ENCODE peak calls at places on chromosomes 4 and X, in five cellular contexts. One of them, this sample, is unnamed.

GRCh38 chrX:70508296-70508911 is 63.8 kb downstream of the DLG3 start:
- DNase-seq in neuronal stem cell: no peak
- DNase-seq in H9: peak; percentile 33
- DNase-seq in trophoblast cell: no peak
- DNase-seq in H1: no peak
- DNase-seq in this sample: peak; percentile 1

GRCh38 chrX:29561417-29561816 is 653.9 kb upstream of the MAGEB2 start:
- DNase-seq in trophoblast cell: no peak
- DNase-seq in neuronal stem cell: no peak
- DNase-seq in H1: no peak
- DNase-seq in H9: no peak
- DNase-seq in this sample: no peak

GRCh38 chrX:100994352-100995281 is 25.1 kb downstream of the ARL13A start:
- DNase-seq in trophoblast cell: peak; percentile 70
- DNase-seq in H9: no peak
- DNase-seq in neuronal stem cell: no peak
- DNase-seq in H1: no peak
- DNase-seq in this sample: peak; percentile 57

GRCh38 chr4:94325835-94326234 is 16.8 kb downstream of the HPGDS start:
- DNase-seq in H1: no peak
- DNase-seq in neuronal stem cell: no peak
- DNase-seq in H9: no peak
- DNase-seq in trophoblast cell: no peak
- DNase-seq in this sample: no peak

GRCh38 chr4:159006202-159006601 is 96.7 kb upstream of the RAPGEF2 start:
- DNase-seq in neuronal stem cell: no peak
- DNase-seq in H1: no peak
- DNase-seq in trophoblast cell: peak; percentile 57
- DNase-seq in H9: no peak
- DNase-seq in this sample: peak; percentile 52

GRCh38 chr4:47209833-47210232 is 178.5 kb downstream of the GABRB1 start:
- DNase-seq in neuronal stem cell: no peak
- DNase-seq in H9: no peak
- DNase-seq in H1: no peak
- DNase-seq in trophoblast cell: no peak
- DNase-seq in this sample: peak; percentile 84

GRCh38 chr4:69066945-69067344 is 29.3 kb upstream of the UGT2B7 start:
- DNase-seq in neuronal stem cell: no peak
- DNase-seq in H1: no peak
- DNase-seq in H9: no peak
- DNase-seq in trophoblast cell: no peak
- DNase-seq in this sample: peak; percentile 14

GRCh38 chr4:82865592-82865991 is 25.4 kb downstream of the SEC31A start:
- DNase-seq in H1: no peak
- DNase-seq in neuronal stem cell: no peak
- DNase-seq in trophoblast cell: peak; percentile 88
- DNase-seq in H9: no peak
- DNase-seq in this sample: peak; percentile 98

GRCh38 chr4:185919107-185919506 is 107.1 kb upstream of the SORBS2 start:
- DNase-seq in trophoblast cell: no peak
- DNase-seq in H1: no peak
- DNase-seq in neuronal stem cell: no peak
- DNase-seq in H9: no peak
- DNase-seq in this sample: no peak

GRCh38 chrX:103608305-103608963 is 671 bp downstream of the TCEAL3 start:
- DNase-seq in H1: peak; percentile 46
- DNase-seq in trophoblast cell: no peak
- DNase-seq in H9: peak; percentile 37
- DNase-seq in neuronal stem cell: no peak
- DNase-seq in this sample: peak; percentile 28

GRCh38 chrX:46408553-46409407 is 136.4 kb downstream of the ZNF674 start:
- DNase-seq in H1: peak; percentile 64
- DNase-seq in trophoblast cell: peak; percentile 78
- DNase-seq in neuronal stem cell: peak; percentile 47
- DNase-seq in H9: peak; percentile 37
- DNase-seq in this sample: peak; percentile 53

GRCh38 chr4:32499176-32499575 is 1779.0 kb downstream of the PCDH7 start:
- DNase-seq in H1: no peak
- DNase-seq in trophoblast cell: peak; percentile 89
- DNase-seq in H9: no peak
- DNase-seq in neuronal stem cell: no peak
- DNase-seq in this sample: no peak

GRCh38 chr4:94758700-94759399 is 1.1 kb downstream of the BMPR1B start:
- DNase-seq in H1: no peak
- DNase-seq in H9: peak; percentile 52
- DNase-seq in trophoblast cell: peak; percentile 16
- DNase-seq in neuronal stem cell: peak; percentile 15
- DNase-seq in this sample: peak; percentile 34

GRCh38 chr4:148634476-148634875 is 192.3 kb upstream of the NR3C2 start:
- DNase-seq in neuronal stem cell: no peak
- DNase-seq in trophoblast cell: peak; percentile 74
- DNase-seq in H9: no peak
- DNase-seq in H1: no peak
- DNase-seq in this sample: no peak

GRCh38 chr4:55321707-55322264 is 24.3 kb upstream of the SRD5A3 start:
- DNase-seq in H9: peak; percentile 56
- DNase-seq in neuronal stem cell: peak; percentile 77
- DNase-seq in H1: peak; percentile 87
- DNase-seq in trophoblast cell: peak; percentile 99
- DNase-seq in this sample: peak; percentile 81

GRCh38 chrX:11558972-11559371 is 106.7 kb downstream of the ARHGAP6 start:
- DNase-seq in H9: peak; percentile 45
- DNase-seq in neuronal stem cell: no peak
- DNase-seq in trophoblast cell: peak; percentile 37
- DNase-seq in H1: peak; percentile 43
- DNase-seq in this sample: peak; percentile 6

GRCh38 chr4:176588436-176588835 is 204.3 kb downstream of the VEGFC start:
- DNase-seq in neuronal stem cell: no peak
- DNase-seq in H9: no peak
- DNase-seq in trophoblast cell: no peak
- DNase-seq in H1: no peak
- DNase-seq in this sample: no peak

GRCh38 chrX:46922601-46923000 is 10.4 kb downstream of the JADE3 start:
- DNase-seq in neuronal stem cell: no peak
- DNase-seq in trophoblast cell: peak; percentile 28
- DNase-seq in H9: no peak
- DNase-seq in H1: no peak
- DNase-seq in this sample: no peak

GRCh38 chrX:132716006-132716405 is 227.2 kb upstream of the MBNL3 start:
- DNase-seq in H9: no peak
- DNase-seq in H1: no peak
- DNase-seq in neuronal stem cell: no peak
- DNase-seq in trophoblast cell: peak; percentile 4
- DNase-seq in this sample: peak; percentile 5

GRCh38 chr4:997375-998071 is 4.3 kb upstream of the SLC26A1 start:
- DNase-seq in H9: no peak
- DNase-seq in H1: no peak
- DNase-seq in neuronal stem cell: no peak
- DNase-seq in trophoblast cell: no peak
- DNase-seq in this sample: peak; percentile 16

GRCh38 chrX:42093756-42094155 is 170.4 kb upstream of the CASK start:
- DNase-seq in trophoblast cell: no peak
- DNase-seq in H9: no peak
- DNase-seq in neuronal stem cell: no peak
- DNase-seq in H1: no peak
- DNase-seq in this sample: peak; percentile 55

GRCh38 chrX:74349387-74349786 is 45.4 kb downstream of the ZCCHC13 start:
- DNase-seq in H1: no peak
- DNase-seq in trophoblast cell: peak; percentile 37
- DNase-seq in H9: no peak
- DNase-seq in neuronal stem cell: no peak
- DNase-seq in this sample: peak; percentile 62

GRCh38 chr4:140673729-140674128 is 82.5 kb downstream of the TBC1D9 start:
- DNase-seq in H1: no peak
- DNase-seq in neuronal stem cell: no peak
- DNase-seq in trophoblast cell: no peak
- DNase-seq in H9: no peak
- DNase-seq in this sample: peak; percentile 61

GRCh38 chr4:128484896-128485295 is 197.3 kb upstream of the PGRMC2 start:
- DNase-seq in trophoblast cell: no peak
- DNase-seq in H1: no peak
- DNase-seq in H9: no peak
- DNase-seq in neuronal stem cell: no peak
- DNase-seq in this sample: no peak

GRCh38 chr4:142434519-142435224 is 411.4 kb downstream of the INPP4B start:
- DNase-seq in H1: no peak
- DNase-seq in trophoblast cell: no peak
- DNase-seq in H9: peak; percentile 36
- DNase-seq in neuronal stem cell: no peak
- DNase-seq in this sample: no peak

GRCh38 chr4:89797117-89797516 is 39.8 kb downstream of the SNCA start:
- DNase-seq in H9: no peak
- DNase-seq in trophoblast cell: no peak
- DNase-seq in neuronal stem cell: no peak
- DNase-seq in H1: no peak
- DNase-seq in this sample: peak; percentile 11

GRCh38 chr4:113106076-113106475 is 56.6 kb downstream of the ANK2 start:
- DNase-seq in H1: no peak
- DNase-seq in trophoblast cell: no peak
- DNase-seq in neuronal stem cell: no peak
- DNase-seq in H9: no peak
- DNase-seq in this sample: peak; percentile 35

GRCh38 chrX:64206556-64207162 is 1.2 kb upstream of the AMER1 start:
- DNase-seq in neuronal stem cell: no peak
- DNase-seq in H1: no peak
- DNase-seq in trophoblast cell: no peak
- DNase-seq in H9: no peak
- DNase-seq in this sample: peak; percentile 57

GRCh38 chr4:81445196-81445595 is 26.5 kb downstream of the RASGEF1B start:
- DNase-seq in neuronal stem cell: no peak
- DNase-seq in H1: no peak
- DNase-seq in trophoblast cell: peak; percentile 62
- DNase-seq in H9: no peak
- DNase-seq in this sample: no peak

GRCh38 chr4:1787411-1788077 is 5.5 kb upstream of the FGFR3 start:
- DNase-seq in H1: no peak
- DNase-seq in trophoblast cell: no peak
- DNase-seq in H9: no peak
- DNase-seq in neuronal stem cell: no peak
- DNase-seq in this sample: no peak

GRCh38 chr4:85828295-85828910 is 353.5 kb downstream of the ARHGAP24 start:
- DNase-seq in H9: no peak
- DNase-seq in H1: no peak
- DNase-seq in trophoblast cell: no peak
- DNase-seq in neuronal stem cell: no peak
- DNase-seq in this sample: no peak

GRCh38 chr4:76623217-76624060 is 188.4 kb downstream of the SHROOM3 start:
- DNase-seq in neuronal stem cell: no peak
- DNase-seq in H1: no peak
- DNase-seq in trophoblast cell: peak; percentile 82
- DNase-seq in H9: no peak
- DNase-seq in this sample: peak; percentile 46

DNA sequence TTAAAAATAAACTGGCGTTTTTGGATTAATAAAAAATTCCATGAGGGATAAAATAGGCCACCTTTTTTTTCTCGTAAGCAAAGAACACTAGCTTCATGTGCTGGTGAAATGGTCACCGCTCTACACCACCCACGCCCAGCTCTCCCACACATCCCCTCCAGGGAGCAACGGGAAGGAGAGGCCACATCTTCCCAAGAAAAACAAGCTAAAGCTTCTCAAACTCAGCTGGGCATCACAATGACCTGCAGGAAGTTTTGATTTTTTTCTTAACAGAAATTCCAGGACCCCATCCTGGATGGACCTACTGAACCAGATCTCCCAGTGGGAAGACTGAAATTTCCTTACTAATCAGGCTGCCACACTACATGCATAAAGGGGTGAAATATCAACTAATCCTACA is 9.8 kb downstream of the TSPAN5 start:
- DNase-seq in H9: no peak
- DNase-seq in trophoblast cell: no peak
- DNase-seq in H1: no peak
- DNase-seq in neuronal stem cell: no peak
- DNase-seq in this sample: no peak
- H2BK12ac ChIP-seq in H9: no peak overlapping the region
- H2BK12ac ChIP-seq in trophoblast cell: no peak overlapping the region
- H2BK12ac ChIP-seq in H1: no peak overlapping the region
- H2BK12ac ChIP-seq in neuronal stem cell: no peak overlapping the region
- H2BK12ac ChIP-seq in this sample: no peak overlapping the region

DNA sequence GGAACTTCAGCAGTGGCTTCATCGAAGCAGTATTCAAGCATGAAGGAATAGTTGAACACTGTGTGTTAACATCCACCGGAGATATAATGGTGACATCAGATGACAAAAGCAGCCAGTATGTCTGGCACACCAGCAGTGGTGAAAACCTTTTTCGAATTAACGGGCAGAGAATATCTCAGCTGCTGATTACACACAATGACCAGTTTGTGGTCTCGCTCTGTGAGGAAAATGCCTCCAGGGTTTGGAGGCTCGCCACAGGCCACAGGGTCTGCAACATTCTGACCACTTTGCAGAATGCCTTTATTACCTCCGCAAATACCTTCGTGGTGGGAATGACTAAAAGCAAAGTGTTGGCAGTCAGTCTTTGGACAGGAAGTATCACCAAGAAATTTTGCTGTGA is 201.5 kb downstream of the NWD2 start:
- DNase-seq in trophoblast cell: peak; percentile 63
- DNase-seq in H9: no peak
- DNase-seq in neuronal stem cell: no peak
- DNase-seq in H1: no peak
- DNase-seq in this sample: no peak
- H2BK12ac ChIP-seq in trophoblast cell: no peak overlapping the region
- H2BK12ac ChIP-seq in H9: no peak overlapping the region
- H2BK12ac ChIP-seq in neuronal stem cell: no peak overlapping the region
- H2BK12ac ChIP-seq in H1: no peak overlapping the region
- H2BK12ac ChIP-seq in this sample: no peak overlapping the region

GRCh38 chr4:53616219-53616618 is 24.9 kb upstream of the LNX1 start:
- DNase-seq in trophoblast cell: no peak
- DNase-seq in H9: no peak
- DNase-seq in H1: no peak
- DNase-seq in neuronal stem cell: no peak
- DNase-seq in this sample: no peak
- H2BK12ac ChIP-seq in trophoblast cell: no peak overlapping the region
- H2BK12ac ChIP-seq in H9: no peak overlapping the region
- H2BK12ac ChIP-seq in H1: no peak overlapping the region
- H2BK12ac ChIP-seq in neuronal stem cell: no peak overlapping the region
- H2BK12ac ChIP-seq in this sample: no peak overlapping the region

DNA sequence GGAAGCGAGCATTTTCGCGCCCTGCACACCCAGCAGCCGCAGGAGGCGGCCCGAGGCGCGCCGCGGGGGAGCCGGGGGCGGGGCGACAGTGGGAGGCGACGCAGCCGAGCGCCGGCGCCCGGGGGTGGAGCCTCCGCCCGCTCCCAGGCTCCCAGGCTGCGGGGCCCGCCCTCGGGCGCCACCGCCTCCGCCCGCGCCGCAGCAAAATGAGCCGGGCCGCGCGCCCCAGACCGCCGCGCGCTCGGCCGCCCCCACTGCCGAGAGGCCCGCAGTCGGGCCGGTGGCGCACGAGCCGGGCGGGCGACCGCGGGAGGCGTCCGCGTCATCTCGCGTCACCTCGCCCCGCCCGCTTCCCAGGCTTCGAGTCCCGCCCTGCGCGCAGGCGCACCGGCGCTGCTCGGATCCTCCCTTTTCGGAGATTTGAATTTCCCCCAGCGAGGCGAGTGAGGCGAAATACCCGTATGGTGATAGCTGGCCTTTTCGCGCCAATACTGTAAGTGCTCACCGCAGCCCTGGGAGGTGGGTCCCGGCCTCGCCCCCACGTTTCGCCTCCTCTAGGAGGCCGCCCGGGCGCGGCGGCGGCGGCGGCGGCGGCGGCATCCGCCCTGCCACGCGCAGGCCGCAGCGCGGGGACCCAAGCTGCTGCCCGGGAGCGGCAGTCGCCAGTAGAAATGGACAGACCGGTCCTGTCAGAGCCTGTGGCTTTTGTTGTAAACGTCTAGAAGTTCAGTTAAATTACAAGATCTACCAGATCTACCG is at the start of gene TMEM187:
- DNase-seq in H9: peak; percentile 79
- DNase-seq in trophoblast cell: peak; percentile 97
- DNase-seq in neuronal stem cell: peak; percentile 77
- DNase-seq in H1: peak; percentile 83
- DNase-seq in this sample: peak; percentile 85
- H2BK12ac ChIP-seq in H9: peak within 1 kb of the TSS; percentile 41
- H2BK12ac ChIP-seq in trophoblast cell: no peak within 1 kb of the TSS
- H2BK12ac ChIP-seq in neuronal stem cell: no peak within 1 kb of the TSS
- H2BK12ac ChIP-seq in H1: peak within 1 kb of the TSS; percentile 99
- H2BK12ac ChIP-seq in this sample: no peak within 1 kb of the TSS